ENCODE peak calls at places on chromosome 9, in four cellular contexts. One of them, this sample, is unnamed.

GRCh38 chr9:83937861-83938455 is 16.7 kb upstream of the KIF27 start:
- DNase-seq in Panc1: no peak
- DNase-seq in WTC11: no peak
- DNase-seq in heart left ventricle: no peak
- DNase-seq in this sample: peak

GRCh38 chr9:136219276-136219675 is 14.3 kb upstream of the LHX3 start:
- DNase-seq in Panc1: no peak
- DNase-seq in heart left ventricle: no peak
- DNase-seq in WTC11: no peak
- DNase-seq in this sample: no peak

GRCh38 chr9:92147030-92147853 is 32.0 kb upstream of the SPTLC1 start:
- DNase-seq in WTC11: no peak
- DNase-seq in Panc1: no peak
- DNase-seq in heart left ventricle: peak
- DNase-seq in this sample: no peak

GRCh38 chr9:87238545-87238944 is 259.1 kb upstream of the DAPK1 start:
- DNase-seq in Panc1: no peak
- DNase-seq in heart left ventricle: no peak
- DNase-seq in WTC11: no peak
- DNase-seq in this sample: no peak

GRCh38 chr9:106718996-106719395 is 144.0 kb upstream of the ZNF462 start:
- DNase-seq in heart left ventricle: no peak
- DNase-seq in Panc1: no peak
- DNase-seq in WTC11: no peak
- DNase-seq in this sample: no peak

GRCh38 chr9:70340572-70340971 is 73.9 kb downstream of the KLF9 start:
- DNase-seq in Panc1: no peak
- DNase-seq in heart left ventricle: no peak
- DNase-seq in WTC11: no peak
- DNase-seq in this sample: no peak

GRCh38 chr9:112378441-112379176 is 1.3 kb upstream of the HSDL2 start:
- DNase-seq in heart left ventricle: no peak
- DNase-seq in WTC11: no peak
- DNase-seq in Panc1: no peak
- DNase-seq in this sample: no peak

GRCh38 chr9:12775373-12775962 is 648 bp downstream of the LURAP1L start:
- DNase-seq in WTC11: peak
- DNase-seq in heart left ventricle: no peak
- DNase-seq in Panc1: no peak
- DNase-seq in this sample: peak

GRCh38 chr9:15276328-15276969 is 30.6 kb downstream of the TTC39B start:
- DNase-seq in heart left ventricle: no peak
- DNase-seq in WTC11: no peak
- DNase-seq in Panc1: no peak
- DNase-seq in this sample: no peak

GRCh38 chr9:18478517-18479361 is 4.8 kb downstream of the ADAMTSL1 start:
- DNase-seq in Panc1: no peak
- DNase-seq in heart left ventricle: no peak
- DNase-seq in WTC11: no peak
- DNase-seq in this sample: no peak

GRCh38 chr9:136538599-136539426 is 7.0 kb downstream of the NOTCH1 start:
- DNase-seq in heart left ventricle: peak
- DNase-seq in WTC11: no peak
- DNase-seq in Panc1: no peak
- DNase-seq in this sample: no peak

GRCh38 chr9:5499889-5500398 is 10.4 kb upstream of the PDCD1LG2 start:
- DNase-seq in WTC11: no peak
- DNase-seq in Panc1: no peak
- DNase-seq in heart left ventricle: peak
- DNase-seq in this sample: peak

GRCh38 chr9:121635300-121635699 is 16.1 kb upstream of the DAB2IP start:
- DNase-seq in Panc1: no peak
- DNase-seq in WTC11: no peak
- DNase-seq in heart left ventricle: peak
- DNase-seq in this sample: no peak

GRCh38 chr9:130837002-130837511 is 2.0 kb downstream of the ABL1 start:
- DNase-seq in WTC11: no peak
- DNase-seq in Panc1: no peak
- DNase-seq in heart left ventricle: no peak
- DNase-seq in this sample: no peak

GRCh38 chr9:122090981-122091380 is 2.1 kb downstream of the TTLL11 start:
- DNase-seq in heart left ventricle: no peak
- DNase-seq in WTC11: no peak
- DNase-seq in Panc1: no peak
- DNase-seq in this sample: no peak

GRCh38 chr9:128903871-128904371 is 16.9 kb upstream of the PHYHD1 start:
- DNase-seq in heart left ventricle: no peak
- DNase-seq in Panc1: no peak
- DNase-seq in WTC11: no peak
- DNase-seq in this sample: no peak

GRCh38 chr9:106872641-106873040 is 9.7 kb downstream of the ZNF462 start:
- DNase-seq in WTC11: no peak
- DNase-seq in Panc1: no peak
- DNase-seq in heart left ventricle: no peak
- DNase-seq in this sample: no peak

GRCh38 chr9:69195019-69195418 is 20.9 kb downstream of the TJP2 start:
- DNase-seq in WTC11: no peak
- DNase-seq in Panc1: no peak
- DNase-seq in heart left ventricle: no peak
- DNase-seq in this sample: no peak

GRCh38 chr9:70609542-70610286 is 195.3 kb upstream of the KLF9 start:
- DNase-seq in WTC11: no peak
- DNase-seq in Panc1: no peak
- DNase-seq in heart left ventricle: peak
- DNase-seq in this sample: no peak

GRCh38 chr9:444528-444927 is 229.9 kb downstream of the DOCK8 start:
- DNase-seq in heart left ventricle: no peak
- DNase-seq in Panc1: no peak
- DNase-seq in WTC11: no peak
- DNase-seq in this sample: no peak

GRCh38 chr9:74773886-74774479 is 113.7 kb downstream of the TRPM6 start:
- DNase-seq in Panc1: peak
- DNase-seq in heart left ventricle: peak
- DNase-seq in WTC11: peak
- DNase-seq in this sample: peak

GRCh38 chr9:121609845-121610637 is 41.4 kb upstream of the DAB2IP start:
- DNase-seq in Panc1: no peak
- DNase-seq in heart left ventricle: peak
- DNase-seq in WTC11: no peak
- DNase-seq in this sample: no peak

GRCh38 chr9:37430841-37431597 is 8.5 kb downstream of the GRHPR start:
- DNase-seq in Panc1: no peak
- DNase-seq in heart left ventricle: no peak
- DNase-seq in WTC11: peak
- DNase-seq in this sample: no peak

GRCh38 chr9:9799287-9799686 is 813.5 kb downstream of the PTPRD start:
- DNase-seq in Panc1: no peak
- DNase-seq in WTC11: no peak
- DNase-seq in heart left ventricle: no peak
- DNase-seq in this sample: no peak

GRCh38 chr9:19934301-19934868 is 145.5 kb upstream of the SLC24A2 start:
- DNase-seq in Panc1: no peak
- DNase-seq in heart left ventricle: peak
- DNase-seq in WTC11: peak
- DNase-seq in this sample: peak

GRCh38 chr9:104868687-104869404 is 59.1 kb downstream of the ABCA1 start:
- DNase-seq in Panc1: no peak
- DNase-seq in WTC11: peak
- DNase-seq in heart left ventricle: peak
- DNase-seq in this sample: peak

GRCh38 chr9:3969846-3970245 is 330.0 kb downstream of the GLIS3 start:
- DNase-seq in Panc1: no peak
- DNase-seq in WTC11: no peak
- DNase-seq in heart left ventricle: no peak
- DNase-seq in this sample: no peak
- TF ChIP-seq CTCF in Panc1: no peak
- TF ChIP-seq CTCF in WTC11: no peak
- TF ChIP-seq CTCF in heart left ventricle: no peak
- TF ChIP-seq CTCF in this sample: no peak

DNA sequence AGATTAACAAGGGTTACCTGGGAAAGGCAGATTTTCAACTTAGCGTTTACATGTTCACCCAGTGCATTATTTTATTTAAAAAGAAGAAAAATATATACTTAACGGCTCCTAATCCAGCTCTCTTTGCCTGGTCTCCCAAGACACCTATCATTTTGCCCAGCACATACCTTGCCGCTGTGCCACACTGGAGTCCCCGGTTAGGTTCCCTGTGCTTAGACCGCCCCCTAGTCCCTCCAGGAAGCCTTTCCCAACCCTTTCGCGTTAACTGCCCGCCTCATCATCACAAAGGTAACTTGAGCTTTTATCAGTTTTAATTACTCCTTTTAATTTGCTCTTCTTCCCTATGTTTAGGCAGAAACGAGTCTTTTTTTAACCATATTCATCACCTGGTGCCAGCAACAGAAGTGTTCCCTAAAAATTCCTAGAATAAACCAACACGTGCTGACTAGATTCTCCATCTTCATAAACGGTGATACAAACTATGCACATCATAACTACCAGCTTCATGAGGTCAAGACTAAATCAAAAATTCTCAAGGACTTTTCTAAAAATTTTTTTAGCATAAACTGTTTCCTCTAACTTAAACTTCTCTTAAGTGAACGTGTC is 19.7 kb downstream of the DNAJA1 start:
- DNase-seq in WTC11: peak
- DNase-seq in Panc1: peak
- DNase-seq in heart left ventricle: no peak
- DNase-seq in this sample: peak
- TF ChIP-seq CTCF in WTC11: no peak
- TF ChIP-seq CTCF in Panc1: peak
- TF ChIP-seq CTCF in heart left ventricle: no peak
- TF ChIP-seq CTCF in this sample: no peak

DNA sequence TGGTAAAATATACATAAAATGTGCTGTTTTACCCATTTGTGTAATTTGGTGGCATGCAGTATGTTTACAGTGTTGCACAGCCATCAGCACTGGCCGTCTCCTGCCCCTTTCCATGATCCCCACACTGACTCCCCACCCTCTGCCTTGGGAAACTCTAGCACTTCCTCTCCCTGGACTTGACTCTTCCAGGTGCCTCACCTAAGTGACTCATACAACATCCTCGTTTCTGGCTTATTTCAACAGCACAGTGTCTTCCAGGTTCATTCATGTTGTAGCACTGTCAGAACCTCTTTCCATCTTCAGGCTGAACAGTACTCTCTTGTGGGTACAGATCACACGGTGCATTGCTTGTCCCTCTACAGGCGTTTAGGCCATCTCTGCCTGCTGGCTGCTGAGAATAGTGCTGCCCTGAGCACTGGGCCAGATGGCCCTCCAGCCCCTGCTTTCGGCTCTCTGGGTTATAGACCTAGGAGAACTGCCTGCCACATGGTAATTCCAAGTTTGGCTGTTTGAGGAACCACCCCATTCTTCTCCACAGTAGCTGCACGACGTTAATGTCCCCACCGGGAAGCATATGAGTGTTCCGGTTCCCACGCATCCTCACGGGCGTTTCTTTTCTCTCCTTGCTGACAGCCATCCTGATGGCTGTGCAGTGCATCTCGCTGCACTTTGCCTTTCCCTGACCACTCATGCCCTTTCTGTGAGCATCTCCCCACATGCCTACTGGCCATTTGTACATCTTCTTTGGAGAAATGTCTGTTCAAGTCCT is 211.8 kb downstream of the FANCC start:
- DNase-seq in Panc1: no peak
- DNase-seq in heart left ventricle: no peak
- DNase-seq in WTC11: no peak
- DNase-seq in this sample: no peak
- TF ChIP-seq CTCF in Panc1: no peak
- TF ChIP-seq CTCF in heart left ventricle: no peak
- TF ChIP-seq CTCF in WTC11: no peak
- TF ChIP-seq CTCF in this sample: no peak

DNA sequence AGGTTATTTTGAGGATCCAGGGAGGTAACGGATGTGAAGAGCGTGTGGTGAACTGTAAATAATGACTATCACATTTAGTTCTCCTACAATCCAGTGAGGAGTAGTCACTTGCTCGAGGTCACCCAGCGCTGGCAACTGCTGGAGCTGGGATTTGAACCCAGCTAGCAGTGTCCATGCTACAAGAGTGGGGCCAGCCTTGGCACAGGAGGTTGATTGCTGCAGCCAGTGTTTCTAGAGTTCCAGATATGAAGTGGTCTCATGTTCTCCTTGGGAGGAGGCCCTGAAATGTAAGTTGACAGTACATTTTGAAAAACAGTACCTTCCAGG is 765 bp downstream of the CCDC107 start:
- DNase-seq in WTC11: no peak
- DNase-seq in Panc1: no peak
- DNase-seq in heart left ventricle: peak
- DNase-seq in this sample: no peak
- TF ChIP-seq CTCF in WTC11: no peak
- TF ChIP-seq CTCF in Panc1: no peak
- TF ChIP-seq CTCF in heart left ventricle: no peak
- TF ChIP-seq CTCF in this sample: no peak

GRCh38 chr9:132631685-132632084 is 38.1 kb downstream of the DDX31 start:
- DNase-seq in Panc1: no peak
- DNase-seq in WTC11: no peak
- DNase-seq in heart left ventricle: no peak
- DNase-seq in this sample: no peak

GRCh38 chr9:132630811-132631210 is 39.0 kb downstream of the DDX31 start:
- DNase-seq in WTC11: no peak
- DNase-seq in heart left ventricle: no peak
- DNase-seq in Panc1: no peak
- DNase-seq in this sample: no peak

GRCh38 chr9:132632426-132632825 is 37.4 kb downstream of the DDX31 start:
- DNase-seq in Panc1: no peak
- DNase-seq in WTC11: no peak
- DNase-seq in heart left ventricle: no peak
- DNase-seq in this sample: no peak

GRCh38 chr9:132630116-132630515 is 39.7 kb downstream of the DDX31 start:
- DNase-seq in WTC11: no peak
- DNase-seq in Panc1: no peak
- DNase-seq in heart left ventricle: no peak
- DNase-seq in this sample: no peak

GRCh38 chr9:132631280-132631679 is 38.5 kb downstream of the DDX31 start:
- DNase-seq in Panc1: no peak
- DNase-seq in WTC11: no peak
- DNase-seq in heart left ventricle: no peak
- DNase-seq in this sample: no peak
- TF ChIP-seq CTCF in Panc1: no peak
- TF ChIP-seq CTCF in WTC11: no peak
- TF ChIP-seq CTCF in heart left ventricle: no peak
- TF ChIP-seq CTCF in this sample: no peak

GRCh38 chr9:134215709-134216448 is 51.5 kb upstream of the RNU6ATAC start:
- DNase-seq in heart left ventricle: peak
- DNase-seq in WTC11: no peak
- DNase-seq in Panc1: no peak
- DNase-seq in this sample: peak

GRCh38 chr9:134216961-134217360 is 52.6 kb upstream of the RNU6ATAC start:
- DNase-seq in Panc1: no peak
- DNase-seq in heart left ventricle: peak
- DNase-seq in WTC11: no peak
- DNase-seq in this sample: no peak

GRCh38 chr9:134216449-134216951 is 52.1 kb upstream of the RNU6ATAC start:
- DNase-seq in heart left ventricle: peak
- DNase-seq in WTC11: no peak
- DNase-seq in Panc1: no peak
- DNase-seq in this sample: no peak

GRCh38 chr9:134218230-134218629 is 53.9 kb upstream of the RNU6ATAC start:
- DNase-seq in heart left ventricle: peak
- DNase-seq in Panc1: no peak
- DNase-seq in WTC11: no peak
- DNase-seq in this sample: no peak

GRCh38 chr9:134217431-134218210 is 53.3 kb upstream of the RNU6ATAC start:
- DNase-seq in Panc1: no peak
- DNase-seq in heart left ventricle: peak
- DNase-seq in WTC11: no peak
- DNase-seq in this sample: no peak
- TF ChIP-seq CTCF in Panc1: no peak
- TF ChIP-seq CTCF in heart left ventricle: no peak
- TF ChIP-seq CTCF in WTC11: no peak
- TF ChIP-seq CTCF in this sample: no peak